ENCODE peak calls at places on chromosome 7, in four cellular contexts. One of them, this sample, is unnamed.

GRCh38 chr7:129771928-129772479 is 160.5 kb downstream of the NRF1 start:
- DNase-seq in heart right ventricle: no peak
- DNase-seq in nephron progenitor cell: peak
- DNase-seq in testis: no peak
- DNase-seq in this sample: no peak

GRCh38 chr7:66905689-66906088 is 15.3 kb upstream of the TMEM248 start:
- DNase-seq in testis: no peak
- DNase-seq in heart right ventricle: no peak
- DNase-seq in nephron progenitor cell: no peak
- DNase-seq in this sample: no peak

GRCh38 chr7:74269757-74270277 is 15.6 kb upstream of the RFC2 start:
- DNase-seq in testis: peak
- DNase-seq in nephron progenitor cell: peak
- DNase-seq in heart right ventricle: peak
- DNase-seq in this sample: peak

GRCh38 chr7:129394101-129394500 is 40.1 kb upstream of the STRIP2 start:
- DNase-seq in heart right ventricle: no peak
- DNase-seq in nephron progenitor cell: no peak
- DNase-seq in testis: no peak
- DNase-seq in this sample: no peak

GRCh38 chr7:19519443-19519977 is 189.3 kb downstream of the POLR1F start:
- DNase-seq in nephron progenitor cell: no peak
- DNase-seq in heart right ventricle: peak
- DNase-seq in testis: no peak
- DNase-seq in this sample: no peak

GRCh38 chr7:16034353-16034752 is 347.9 kb upstream of the MEOX2 start:
- DNase-seq in nephron progenitor cell: no peak
- DNase-seq in heart right ventricle: no peak
- DNase-seq in testis: no peak
- DNase-seq in this sample: no peak

GRCh38 chr7:73864981-73865711 is 4.2 kb downstream of the TMEM270 start:
- DNase-seq in heart right ventricle: no peak
- DNase-seq in nephron progenitor cell: no peak
- DNase-seq in testis: no peak
- DNase-seq in this sample: no peak

GRCh38 chr7:29598607-29599006 is 35.0 kb downstream of the PRR15 start:
- DNase-seq in nephron progenitor cell: no peak
- DNase-seq in testis: no peak
- DNase-seq in heart right ventricle: no peak
- DNase-seq in this sample: no peak

GRCh38 chr7:106730021-106730420 is 69.1 kb upstream of the CCDC71L start:
- DNase-seq in testis: no peak
- DNase-seq in nephron progenitor cell: no peak
- DNase-seq in heart right ventricle: no peak
- DNase-seq in this sample: no peak

GRCh38 chr7:29563590-29564454 is at the start of gene PRR15:
- DNase-seq in heart right ventricle: peak
- DNase-seq in nephron progenitor cell: peak
- DNase-seq in testis: peak
- DNase-seq in this sample: peak

GRCh38 chr7:42858570-42858969 is 53.3 kb downstream of the C7orf25 start:
- DNase-seq in nephron progenitor cell: no peak
- DNase-seq in heart right ventricle: no peak
- DNase-seq in testis: no peak
- DNase-seq in this sample: no peak

GRCh38 chr7:3892686-3893085 is 591.6 kb downstream of the SDK1 start:
- DNase-seq in heart right ventricle: no peak
- DNase-seq in nephron progenitor cell: no peak
- DNase-seq in testis: no peak
- DNase-seq in this sample: no peak

GRCh38 chr7:157513162-157513621 is 176.4 kb downstream of the DNAJB6 start:
- DNase-seq in heart right ventricle: no peak
- DNase-seq in testis: no peak
- DNase-seq in nephron progenitor cell: no peak
- DNase-seq in this sample: no peak

GRCh38 chr7:149005427-149006344 is 22.6 kb downstream of the PDIA4 start:
- DNase-seq in testis: peak
- DNase-seq in nephron progenitor cell: peak
- DNase-seq in heart right ventricle: peak
- DNase-seq in this sample: peak

GRCh38 chr7:133081119-133081604 is 728 bp downstream of the CHCHD3 start:
- DNase-seq in heart right ventricle: peak
- DNase-seq in testis: peak
- DNase-seq in nephron progenitor cell: peak
- DNase-seq in this sample: no peak

GRCh38 chr7:22005151-22005550 is 59.5 kb upstream of the CDCA7L start:
- DNase-seq in heart right ventricle: no peak
- DNase-seq in nephron progenitor cell: no peak
- DNase-seq in testis: no peak
- DNase-seq in this sample: no peak

GRCh38 chr7:19538036-19538435 is 170.8 kb downstream of the POLR1F start:
- DNase-seq in heart right ventricle: no peak
- DNase-seq in testis: no peak
- DNase-seq in nephron progenitor cell: no peak
- DNase-seq in this sample: no peak

GRCh38 chr7:2639994-2640830 is 8.4 kb downstream of the TTYH3 start:
- DNase-seq in testis: no peak
- DNase-seq in nephron progenitor cell: no peak
- DNase-seq in heart right ventricle: no peak
- DNase-seq in this sample: no peak

GRCh38 chr7:40570218-40570617 is 435.4 kb downstream of the SUGCT start:
- DNase-seq in heart right ventricle: no peak
- DNase-seq in testis: peak
- DNase-seq in nephron progenitor cell: no peak
- DNase-seq in this sample: no peak

GRCh38 chr7:75943864-75944263 is 28.9 kb downstream of the POR start:
- DNase-seq in nephron progenitor cell: no peak
- DNase-seq in heart right ventricle: no peak
- DNase-seq in testis: no peak
- DNase-seq in this sample: no peak

GRCh38 chr7:73894851-73895441 is 34.0 kb downstream of the TMEM270 start:
- DNase-seq in testis: no peak
- DNase-seq in heart right ventricle: peak
- DNase-seq in nephron progenitor cell: no peak
- DNase-seq in this sample: no peak

GRCh38 chr7:113730309-113730955 is 188.4 kb downstream of the PPP1R3A start:
- DNase-seq in heart right ventricle: no peak
- DNase-seq in nephron progenitor cell: no peak
- DNase-seq in testis: no peak
- DNase-seq in this sample: no peak

GRCh38 chr7:149144996-149145850 is 2.0 kb upstream of the ZNF398 start:
- DNase-seq in nephron progenitor cell: no peak
- DNase-seq in heart right ventricle: no peak
- DNase-seq in testis: no peak
- DNase-seq in this sample: no peak

GRCh38 chr7:143391462-143392404 is 10.6 kb downstream of the ZYX start:
- DNase-seq in nephron progenitor cell: no peak
- DNase-seq in heart right ventricle: peak
- DNase-seq in testis: peak
- DNase-seq in this sample: no peak

GRCh38 chr7:92297736-92298135 is 52.0 kb downstream of the ANKIB1 start:
- DNase-seq in heart right ventricle: no peak
- DNase-seq in nephron progenitor cell: no peak
- DNase-seq in testis: no peak
- DNase-seq in this sample: no peak

GRCh38 chr7:121187222-121187621 is 141.6 kb upstream of the WNT16 start:
- DNase-seq in testis: no peak
- DNase-seq in nephron progenitor cell: no peak
- DNase-seq in heart right ventricle: no peak
- DNase-seq in this sample: no peak

GRCh38 chr7:75969182-75969581 is 25.2 kb downstream of the TMEM120A start:
- DNase-seq in testis: no peak
- DNase-seq in heart right ventricle: no peak
- DNase-seq in nephron progenitor cell: no peak
- DNase-seq in this sample: no peak

GRCh38 chr7:130366561-130366960 is 13.7 kb upstream of the CPA1 start:
- DNase-seq in heart right ventricle: no peak
- DNase-seq in testis: no peak
- DNase-seq in nephron progenitor cell: no peak
- DNase-seq in this sample: no peak

GRCh38 chr7:107494315-107494751 is 24.5 kb downstream of the GPR22 start:
- DNase-seq in testis: no peak
- DNase-seq in nephron progenitor cell: no peak
- DNase-seq in heart right ventricle: no peak
- DNase-seq in this sample: no peak

GRCh38 chr7:151275813-151276577 is 27.5 kb upstream of the SMARCD3 start:
- DNase-seq in nephron progenitor cell: no peak
- DNase-seq in heart right ventricle: no peak
- DNase-seq in testis: no peak
- DNase-seq in this sample: no peak

GRCh38 chr7:2272031-2272430 is 30.0 kb downstream of the NUDT1 start:
- DNase-seq in heart right ventricle: no peak
- DNase-seq in nephron progenitor cell: no peak
- DNase-seq in testis: no peak
- DNase-seq in this sample: no peak

GRCh38 chr7:45890902-45891461 is 2.7 kb downstream of the IGFBP1 start:
- DNase-seq in nephron progenitor cell: peak
- DNase-seq in testis: no peak
- DNase-seq in heart right ventricle: no peak
- DNase-seq in this sample: no peak

GRCh38 chr7:116672596-116673503 is 854 bp downstream of the MET start:
- DNase-seq in heart right ventricle: peak
- DNase-seq in nephron progenitor cell: peak
- DNase-seq in testis: peak
- DNase-seq in this sample: no peak

GRCh38 chr7:45567713-45568112 is 6.5 kb upstream of the ADCY1 start:
- DNase-seq in nephron progenitor cell: no peak
- DNase-seq in testis: no peak
- DNase-seq in heart right ventricle: no peak
- DNase-seq in this sample: no peak

GRCh38 chr7:23476286-23477169 is 6.2 kb upstream of the IGF2BP3 start:
- DNase-seq in nephron progenitor cell: no peak
- DNase-seq in testis: no peak
- DNase-seq in heart right ventricle: no peak
- DNase-seq in this sample: no peak

GRCh38 chr7:42096681-42097637 is 140.1 kb downstream of the GLI3 start:
- DNase-seq in testis: peak
- DNase-seq in heart right ventricle: peak
- DNase-seq in nephron progenitor cell: peak
- DNase-seq in this sample: no peak

GRCh38 chr7:97450516-97450915 is 281.4 kb upstream of the TAC1 start:
- DNase-seq in testis: no peak
- DNase-seq in nephron progenitor cell: no peak
- DNase-seq in heart right ventricle: no peak
- DNase-seq in this sample: no peak

GRCh38 chr7:99918959-99919813 is at the start of gene TRIM4:
- DNase-seq in testis: peak
- DNase-seq in heart right ventricle: peak
- DNase-seq in nephron progenitor cell: peak
- DNase-seq in this sample: peak
- TF ChIP-seq CTCF in testis: peak
- TF ChIP-seq CTCF in heart right ventricle: no peak
- TF ChIP-seq CTCF in nephron progenitor cell: no peak
- TF ChIP-seq CTCF in this sample: no peak

GRCh38 chr7:24784292-24784691 is 27.0 kb upstream of the GSDME start:
- DNase-seq in nephron progenitor cell: no peak
- DNase-seq in heart right ventricle: no peak
- DNase-seq in testis: no peak
- DNase-seq in this sample: no peak

GRCh38 chr7:24788956-24789576 is 31.8 kb upstream of the GSDME start:
- DNase-seq in heart right ventricle: no peak
- DNase-seq in testis: no peak
- DNase-seq in nephron progenitor cell: no peak
- DNase-seq in this sample: no peak

GRCh38 chr7:24786306-24786705 is 29.0 kb upstream of the GSDME start:
- DNase-seq in heart right ventricle: no peak
- DNase-seq in testis: no peak
- DNase-seq in nephron progenitor cell: no peak
- DNase-seq in this sample: no peak

GRCh38 chr7:24786941-24787340 is 29.7 kb upstream of the GSDME start:
- DNase-seq in nephron progenitor cell: no peak
- DNase-seq in heart right ventricle: peak
- DNase-seq in testis: no peak
- DNase-seq in this sample: no peak

GRCh38 chr7:24788075-24788474 is 30.8 kb upstream of the GSDME start:
- DNase-seq in heart right ventricle: no peak
- DNase-seq in nephron progenitor cell: no peak
- DNase-seq in testis: no peak
- DNase-seq in this sample: no peak
- TF ChIP-seq CTCF in heart right ventricle: no peak
- TF ChIP-seq CTCF in nephron progenitor cell: no peak
- TF ChIP-seq CTCF in testis: no peak
- TF ChIP-seq CTCF in this sample: peak

GRCh38 chr7:69677905-69678793 is 79.9 kb downstream of the AUTS2 start:
- DNase-seq in heart right ventricle: no peak
- DNase-seq in testis: no peak
- DNase-seq in nephron progenitor cell: peak
- DNase-seq in this sample: no peak

GRCh38 chr7:69678794-69679103 is 80.5 kb downstream of the AUTS2 start:
- DNase-seq in testis: no peak
- DNase-seq in nephron progenitor cell: no peak
- DNase-seq in heart right ventricle: no peak
- DNase-seq in this sample: no peak

GRCh38 chr7:69676247-69676646 is 78.0 kb downstream of the AUTS2 start:
- DNase-seq in heart right ventricle: no peak
- DNase-seq in nephron progenitor cell: no peak
- DNase-seq in testis: no peak
- DNase-seq in this sample: no peak

GRCh38 chr7:69674701-69675182 is 76.5 kb downstream of the AUTS2 start:
- DNase-seq in testis: no peak
- DNase-seq in heart right ventricle: no peak
- DNase-seq in nephron progenitor cell: no peak
- DNase-seq in this sample: no peak

DNA sequence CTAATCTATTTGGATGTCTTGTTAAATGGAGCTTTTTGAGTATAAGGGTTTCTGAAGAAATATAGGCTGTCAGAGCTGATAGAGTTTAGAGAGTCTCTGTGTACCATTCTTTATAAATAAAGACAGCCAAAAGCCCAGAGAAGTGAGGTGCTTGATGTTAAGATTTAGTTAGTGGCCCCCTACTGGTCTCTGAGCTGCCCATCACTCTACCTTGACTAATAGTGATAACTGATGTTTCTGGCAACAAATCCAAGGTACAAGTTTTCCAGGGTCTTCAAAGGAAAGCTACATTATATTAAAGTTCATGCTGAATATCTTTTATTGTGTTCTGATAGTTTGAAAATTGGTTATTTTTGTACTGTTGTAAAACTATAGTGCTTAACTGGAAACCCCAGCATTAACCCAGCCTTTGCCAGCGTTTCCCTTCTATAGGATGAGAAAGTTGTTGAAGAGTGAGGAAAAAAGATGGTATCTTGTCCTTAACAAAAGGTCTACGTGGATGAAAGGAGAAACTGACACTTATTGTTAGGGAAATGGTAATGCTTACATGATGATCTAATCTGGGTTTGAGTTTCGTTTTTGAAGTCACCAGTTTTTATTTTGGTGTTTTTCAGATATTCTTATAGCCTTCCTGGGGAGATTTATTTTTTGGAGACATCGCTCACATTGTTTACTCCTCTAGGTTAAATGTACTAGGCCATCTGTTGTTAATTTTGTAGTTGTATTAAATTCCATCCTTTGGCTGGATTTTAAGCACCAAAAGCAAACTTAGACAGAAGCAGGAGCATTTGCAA is 79.0 kb downstream of the AUTS2 start:
- DNase-seq in heart right ventricle: no peak
- DNase-seq in nephron progenitor cell: no peak
- DNase-seq in testis: no peak
- DNase-seq in this sample: no peak
- TF ChIP-seq CTCF in heart right ventricle: no peak
- TF ChIP-seq CTCF in nephron progenitor cell: peak
- TF ChIP-seq CTCF in testis: no peak
- TF ChIP-seq CTCF in this sample: peak

GRCh38 chr7:47988496-47989386 is 9.3 kb upstream of the HUS1 start:
- DNase-seq in heart right ventricle: no peak
- DNase-seq in testis: no peak
- DNase-seq in nephron progenitor cell: no peak
- DNase-seq in this sample: peak
- TF ChIP-seq CTCF in heart right ventricle: no peak
- TF ChIP-seq CTCF in testis: no peak
- TF ChIP-seq CTCF in nephron progenitor cell: peak
- TF ChIP-seq CTCF in this sample: peak